ENCODE peak calls at places on chromosomes 13 and 19, in seven cellular contexts. S is T follicular helper cell, Q is kidney, E is NAMALWA, B is T-helper 9 cell, O is iPS-NIHi11, K is H54. A is an unnamed sample.

GRCh38 chr19:47518139-47518538 is 3.3 kb upstream of the NAPA start:
- DNase-seq in S (no peak), Q (no peak), E (peak), B (no peak), O (no peak), K (no peak), A (peak)

GRCh38 chr19:29545866-29546582 is 20.2 kb downstream of the VSTM2B start:
- DNase-seq in S (no peak), Q (peak), E (no peak), B (no peak), O (no peak), K (no peak), A (no peak)

GRCh38 chr13:73837147-73837546 is 297.1 kb downstream of the KLF12 start:
- DNase-seq in S (no peak), Q (no peak), E (no peak), B (no peak), O (no peak), K (no peak), A (no peak)

GRCh38 chr19:45973564-45974338 is at the start of gene NOVA2:
- DNase-seq in S (no peak), Q (peak), E (peak), B (no peak), O (peak), K (peak), A (no peak)

GRCh38 chr13:92838786-92839185 is 387.8 kb upstream of the GPC6 start:
- DNase-seq in S (no peak), Q (no peak), E (no peak), B (no peak), O (no peak), K (peak), A (no peak)

GRCh38 chr19:32233091-32233490 is 112.3 kb upstream of the ZNF507 start:
- DNase-seq in S (no peak), Q (no peak), E (no peak), B (no peak), O (no peak), K (no peak), A (no peak)

GRCh38 chr13:59674616-59675015 is 489.1 kb downstream of the DIAPH3 start:
- DNase-seq in S (no peak), Q (no peak), E (no peak), B (no peak), O (no peak), K (no peak), A (no peak)

GRCh38 chr13:40933508-40933907 is 85.6 kb downstream of the ELF1 start:
- DNase-seq in S (no peak), Q (no peak), E (peak), B (no peak), O (no peak), K (no peak), A (no peak)

GRCh38 chr19:45667620-45668341 is at the start of gene GIPR:
- DNase-seq in S (peak), Q (peak), E (peak), B (peak), O (peak), K (no peak), A (peak)

GRCh38 chr19:10780368-10780767 is 55.6 kb downstream of the TMED1 start:
- DNase-seq in S (no peak), Q (no peak), E (no peak), B (no peak), O (no peak), K (peak), A (no peak)

GRCh38 chr19:56153507-56153906 is 12.4 kb downstream of the ZNF444 start:
- DNase-seq in S (no peak), Q (no peak), E (no peak), B (no peak), O (peak), K (no peak), A (no peak)

GRCh38 chr19:32830231-32831014 is 39.1 kb downstream of the SLC7A9 start:
- DNase-seq in S (no peak), Q (no peak), E (no peak), B (no peak), O (no peak), K (peak), A (no peak)

GRCh38 chr13:112901951-112902651 is 66.9 kb upstream of the MCF2L start:
- DNase-seq in S (no peak), Q (peak), E (no peak), B (no peak), O (no peak), K (no peak), A (no peak)

GRCh38 chr19:11265785-11266236 is 3.5 kb upstream of the DOCK6 start:
- DNase-seq in S (no peak), Q (no peak), E (no peak), B (no peak), O (no peak), K (peak), A (no peak)

GRCh38 chr13:114148521-114148855 is 16.1 kb upstream of the RASA3 start:
- DNase-seq in S (peak), Q (peak), E (peak), B (peak), O (no peak), K (no peak), A (peak)

GRCh38 chr13:97982286-97982685 is 28.8 kb downstream of the IPO5 start:
- DNase-seq in S (no peak), Q (no peak), E (no peak), B (no peak), O (no peak), K (no peak), A (no peak)

GRCh38 chr13:32259116-32259515 is 56.0 kb downstream of the ZAR1L start:
- DNase-seq in S (no peak), Q (no peak), E (no peak), B (no peak), O (peak), K (no peak), A (no peak)

GRCh38 chr19:42091300-42092266 is 15.6 kb downstream of the ZNF574 start:
- DNase-seq in S (no peak), Q (no peak), E (no peak), B (no peak), O (no peak), K (peak), A (no peak)

A was measured in CD4-positive, alpha-beta T cell.